ENCODE peak calls at places on chromosomes 6 and 20, in four cellular contexts. P is HepG2, V is HCT116, B is K562. G is an unnamed sample.

GRCh38 chr6:170288091-170288631 is 2.7 kb downstream of the DLL1 start:
- DNase-seq in P (no peak), V (no peak), B (no peak), G (no peak)

GRCh38 chr20:38001981-38002380 is 31.3 kb downstream of the TTI1 start:
- DNase-seq in P (no peak), V (no peak), B (peak; percentile 42), G (no peak)

GRCh38 chr6:119720160-119720559 is 370.6 kb upstream of the MAN1A1 start:
- DNase-seq in P (peak; percentile 13), V (peak; percentile 32), B (peak; percentile 22), G (no peak)

GRCh38 chr6:155026366-155027045 is 31.4 kb downstream of the TIAM2 start:
- DNase-seq in P (peak; percentile 41), V (peak; percentile 82), B (no peak), G (peak; percentile 73)

GRCh38 chr6:35557239-35557638 is 44.5 kb upstream of the TULP1 start:
- DNase-seq in P (no peak), V (no peak), B (no peak), G (no peak)

GRCh38 chr6:73314577-73315492 is 39.2 kb downstream of the DPPA5 start:
- DNase-seq in P (no peak), V (no peak), B (no peak), G (no peak)

GRCh38 chr6:53032853-53033252 is 32.4 kb upstream of the FBXO9 start:
- DNase-seq in P (no peak), V (no peak), B (no peak), G (no peak)

GRCh38 chr6:31299511-31299910 is 27.6 kb upstream of the HLA-C start:
- DNase-seq in P (no peak), V (no peak), B (no peak), G (no peak)

GRCh38 chr20:54292186-54292585 is 84.3 kb downstream of the PFDN4 start:
- DNase-seq in P (no peak), V (no peak), B (no peak), G (no peak)

GRCh38 chr6:15327271-15327670 is 81.4 kb downstream of the JARID2 start:
- DNase-seq in P (no peak), V (peak; percentile 10), B (peak; percentile 70), G (no peak)

GRCh38 chr6:7204726-7205125 is 97.0 kb downstream of the RREB1 start:
- DNase-seq in P (no peak), V (no peak), B (no peak), G (no peak)

GRCh38 chr20:16864069-16864468 is 115.9 kb downstream of the OTOR start:
- DNase-seq in P (no peak), V (no peak), B (no peak), G (no peak)

GRCh38 chr20:16864958-16865357 is 116.8 kb downstream of the OTOR start:
- DNase-seq in P (no peak), V (no peak), B (no peak), G (no peak)

GRCh38 chr20:16860914-16861313 is 112.8 kb downstream of the OTOR start:
- DNase-seq in P (no peak), V (no peak), B (no peak), G (no peak)

GRCh38 chr20:16863315-16863714 is 115.2 kb downstream of the OTOR start:
- DNase-seq in P (no peak), V (no peak), B (no peak), G (no peak)

GRCh38 chr20:16865406-16865805 is 117.2 kb downstream of the OTOR start:
- DNase-seq in P (no peak), V (no peak), B (no peak), G (no peak)
- TF ChIP-seq TCF7L2 in P (no peak), V (no peak), B (no peak), G (no peak)

GRCh38 chr6:128494440-128494839 is 26.0 kb downstream of the PTPRK start:
- DNase-seq in P (no peak), V (no peak), B (no peak), G (no peak)

GRCh38 chr6:128491041-128491642 is 29.3 kb downstream of the PTPRK start:
- DNase-seq in P (peak; percentile 66), V (peak; percentile 28), B (no peak), G (no peak)

GRCh38 chr6:128491643-128492206 is 28.7 kb downstream of the PTPRK start:
- DNase-seq in P (no peak), V (no peak), B (no peak), G (no peak)

GRCh38 chr6:128493877-128494276 is 26.5 kb downstream of the PTPRK start:
- DNase-seq in P (no peak), V (no peak), B (no peak), G (no peak)

DNA sequence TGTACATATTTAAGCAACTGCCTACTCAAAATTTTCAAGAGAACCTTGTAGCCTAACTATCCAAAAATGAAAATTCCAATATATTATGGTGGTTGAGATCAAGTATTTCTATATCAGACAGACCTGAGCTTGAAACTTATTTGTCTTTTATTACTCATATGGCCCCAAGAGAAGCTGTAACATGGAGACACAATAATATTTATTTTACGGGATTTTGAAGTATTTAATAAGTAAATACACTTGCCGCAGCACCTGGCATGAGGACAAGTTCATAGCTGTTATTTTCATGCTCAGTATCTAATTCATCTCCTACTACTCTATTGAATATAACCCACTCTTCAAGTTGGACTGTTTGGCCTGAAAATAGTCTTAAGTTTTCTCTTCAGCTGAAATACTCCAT is 28.0 kb downstream of the PTPRK start:
- DNase-seq in P (no peak), V (no peak), B (no peak), G (no peak)
- TF ChIP-seq POLR2AphosphoS5 in P (no peak), V (no peak), B (no peak), G (no peak)

DNA sequence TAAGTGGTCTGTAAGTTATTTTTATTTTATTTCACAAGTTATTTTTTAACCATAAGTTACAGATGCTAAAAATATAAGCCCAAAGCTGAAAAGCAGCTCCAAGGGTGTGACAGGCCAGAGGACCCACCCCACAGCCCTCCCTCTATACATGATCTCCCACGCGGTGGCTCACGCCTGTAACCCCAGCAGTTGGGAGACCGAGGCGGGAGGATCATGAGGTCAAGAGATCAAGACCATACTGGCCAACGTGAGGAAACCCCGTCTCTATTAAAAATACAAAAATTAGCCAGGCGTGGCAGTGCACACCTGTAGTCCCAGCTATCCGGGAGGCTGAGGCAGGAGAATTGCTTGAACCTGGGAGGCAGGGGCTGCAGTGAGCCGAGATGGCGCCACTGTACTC is 32.2 kb downstream of the COL11A2 start:
- DNase-seq in P (no peak), V (no peak), B (no peak), G (no peak)
- TF ChIP-seq TCF7L2 in P (no peak), V (no peak), B (no peak), G (no peak)

DNA sequence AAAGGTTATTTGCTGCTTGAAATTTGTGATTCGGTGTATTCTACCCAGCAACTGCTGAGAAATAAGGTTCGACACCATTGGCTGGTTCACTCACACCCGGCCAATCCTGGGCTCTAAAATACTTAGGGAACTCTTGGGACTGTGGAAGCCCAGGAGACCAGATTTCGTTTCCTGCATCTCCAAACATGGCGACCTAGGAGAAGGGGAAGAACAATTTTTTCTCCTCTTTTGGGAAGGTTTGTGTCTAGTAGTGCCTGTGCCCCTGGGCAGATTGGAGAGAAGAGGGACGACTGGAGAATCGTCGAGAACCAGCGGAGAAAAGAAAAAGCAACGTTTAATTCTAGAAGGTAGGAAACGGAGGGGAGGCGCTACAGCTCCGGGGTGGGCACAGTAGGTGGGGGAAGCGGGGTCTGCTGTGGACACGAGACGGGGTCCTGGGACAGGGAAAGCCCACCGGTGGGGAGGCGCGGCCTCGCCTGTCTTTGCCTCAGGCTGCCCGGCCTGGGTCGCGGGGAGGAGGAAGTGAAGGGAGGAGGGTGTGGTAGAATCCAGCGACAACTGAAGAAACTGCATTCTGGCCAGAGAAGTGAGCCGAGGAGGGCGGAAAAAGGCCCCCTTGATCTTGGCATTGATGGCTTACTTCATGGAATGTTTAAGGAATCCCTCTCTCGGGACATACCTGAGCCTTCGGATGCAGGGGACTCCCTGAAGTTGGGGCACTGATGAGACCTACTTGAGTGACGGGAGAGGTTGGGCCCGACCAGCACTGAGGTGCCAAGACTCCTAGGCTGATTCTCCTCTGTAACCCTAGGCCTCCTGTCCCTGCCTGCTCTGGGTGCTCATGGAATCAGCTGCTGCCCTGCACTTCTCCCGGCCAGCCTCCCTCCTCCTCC is at the start of gene BTN2A1:
- DNase-seq in P (peak; percentile 94), V (peak; percentile 84), B (peak; percentile 96), G (peak; percentile 83)
- TF ChIP-seq POLR2AphosphoS5 in P (peak; percentile 83), V (peak; percentile 83), B (peak; percentile 58), G (peak; percentile 68)

DNA sequence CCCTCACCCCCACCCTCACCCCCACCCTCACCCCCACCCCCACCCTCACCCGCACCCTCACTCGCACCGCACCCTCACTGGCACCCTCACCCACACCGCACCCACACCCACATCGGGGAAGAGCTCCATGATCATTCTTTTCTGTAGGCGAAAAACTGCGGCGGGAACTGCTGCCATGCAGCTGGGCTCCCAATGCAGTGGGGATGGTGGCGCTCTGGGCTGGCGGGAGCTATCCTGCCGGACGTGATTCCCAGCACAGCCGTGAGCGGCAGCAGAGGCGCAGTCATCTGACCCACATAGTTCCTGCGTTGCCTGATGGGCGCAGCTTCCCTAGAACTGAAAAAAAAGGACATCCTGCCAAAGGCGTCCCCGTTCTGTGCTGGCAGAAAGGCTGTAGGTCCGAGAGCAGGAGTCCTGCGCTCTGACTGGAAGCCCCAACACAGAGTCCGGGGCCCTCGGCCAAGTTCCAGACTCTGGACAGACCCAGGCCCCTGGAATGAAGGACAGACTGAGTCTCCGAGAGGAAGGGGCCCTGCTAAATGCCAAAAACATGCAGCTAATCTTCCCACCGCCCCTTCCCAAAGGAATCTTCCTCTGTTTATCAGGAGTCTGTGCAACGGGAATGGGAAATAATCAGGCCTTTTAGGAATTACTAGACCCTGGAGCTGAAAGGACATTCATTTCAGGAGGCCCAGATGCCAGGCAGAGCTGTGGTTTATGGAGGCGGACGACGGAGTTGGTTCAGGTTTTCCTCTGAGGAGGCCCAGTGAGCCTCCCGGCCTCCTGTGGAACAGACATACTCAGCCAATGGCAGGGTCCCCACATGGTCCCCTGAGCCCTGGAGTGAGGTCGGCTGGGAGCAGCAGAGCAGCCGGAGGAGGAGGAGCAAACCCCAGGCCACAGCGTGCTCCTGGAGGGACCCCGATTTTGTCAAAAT is 14.1 kb upstream of the TCFL5 start:
- DNase-seq in P (peak; percentile 92), V (peak; percentile 71), B (peak; percentile 81), G (no peak)
- TF ChIP-seq TCF7L2 in P (no peak), V (peak; percentile 15), B (no peak), G (no peak)

G was measured in Panc1.